ENCODE peak calls at places on chromosomes 3 and 15, in eight cellular contexts. One of them, this sample, is unnamed.

GRCh38 chr15:65423977-65424679 is 1.4 kb upstream of the IGDCC4 start:
- DNase-seq in kidney epithelial cell: no peak
- DNase-seq in Panc1: no peak
- DNase-seq in fibroblast of lung: peak; percentile 12
- DNase-seq in cardiac fibroblast: no peak
- DNase-seq in fibroblast of mammary gland: peak; percentile 64
- DNase-seq in hepatocyte: no peak
- DNase-seq in colonic mucosa: no peak
- DNase-seq in this sample: peak; percentile 30

GRCh38 chr3:133547432-133548041 is 25.9 kb upstream of the CDV3 start:
- DNase-seq in kidney epithelial cell: no peak
- DNase-seq in Panc1: no peak
- DNase-seq in fibroblast of lung: peak; percentile 42
- DNase-seq in cardiac fibroblast: peak; percentile 85
- DNase-seq in fibroblast of mammary gland: no peak
- DNase-seq in hepatocyte: peak; percentile 52
- DNase-seq in colonic mucosa: peak; percentile 38
- DNase-seq in this sample: peak; percentile 56

GRCh38 chr3:120382941-120383447 is 33.8 kb upstream of the LRRC58 start:
- DNase-seq in kidney epithelial cell: no peak
- DNase-seq in Panc1: no peak
- DNase-seq in fibroblast of lung: no peak
- DNase-seq in cardiac fibroblast: no peak
- DNase-seq in fibroblast of mammary gland: no peak
- DNase-seq in hepatocyte: no peak
- DNase-seq in colonic mucosa: no peak
- DNase-seq in this sample: no peak

GRCh38 chr3:121748638-121749275 is 784 bp downstream of the GOLGB1 start:
- DNase-seq in kidney epithelial cell: no peak
- DNase-seq in Panc1: no peak
- DNase-seq in fibroblast of lung: peak; percentile 41
- DNase-seq in cardiac fibroblast: peak; percentile 26
- DNase-seq in fibroblast of mammary gland: peak; percentile 64
- DNase-seq in hepatocyte: peak; percentile 83
- DNase-seq in colonic mucosa: peak; percentile 77
- DNase-seq in this sample: peak; percentile 34

GRCh38 chr3:11532865-11533490 is 110.7 kb downstream of the VGLL4 start:
- DNase-seq in kidney epithelial cell: no peak
- DNase-seq in Panc1: no peak
- DNase-seq in fibroblast of lung: peak; percentile 87
- DNase-seq in cardiac fibroblast: peak; percentile 64
- DNase-seq in fibroblast of mammary gland: peak; percentile 81
- DNase-seq in hepatocyte: no peak
- DNase-seq in colonic mucosa: no peak
- DNase-seq in this sample: peak; percentile 94

GRCh38 chr3:178597388-178597787 is 61.2 kb downstream of the KCNMB2 start:
- DNase-seq in kidney epithelial cell: no peak
- DNase-seq in Panc1: no peak
- DNase-seq in fibroblast of lung: no peak
- DNase-seq in cardiac fibroblast: no peak
- DNase-seq in fibroblast of mammary gland: no peak
- DNase-seq in hepatocyte: no peak
- DNase-seq in colonic mucosa: no peak
- DNase-seq in this sample: no peak

GRCh38 chr15:27271258-27271657 is 300.3 kb downstream of the GABRG3 start:
- DNase-seq in kidney epithelial cell: no peak
- DNase-seq in Panc1: no peak
- DNase-seq in fibroblast of lung: no peak
- DNase-seq in cardiac fibroblast: no peak
- DNase-seq in fibroblast of mammary gland: no peak
- DNase-seq in hepatocyte: no peak
- DNase-seq in colonic mucosa: no peak
- DNase-seq in this sample: no peak

GRCh38 chr3:101722394-101723173 is 1.8 kb upstream of the CEP97 start:
- DNase-seq in kidney epithelial cell: no peak
- DNase-seq in Panc1: no peak
- DNase-seq in fibroblast of lung: no peak
- DNase-seq in cardiac fibroblast: no peak
- DNase-seq in fibroblast of mammary gland: no peak
- DNase-seq in hepatocyte: no peak
- DNase-seq in colonic mucosa: no peak
- DNase-seq in this sample: no peak

GRCh38 chr3:9214185-9214584 is 35.3 kb downstream of the SRGAP3 start:
- DNase-seq in kidney epithelial cell: peak; percentile 4
- DNase-seq in Panc1: no peak
- DNase-seq in fibroblast of lung: no peak
- DNase-seq in cardiac fibroblast: no peak
- DNase-seq in fibroblast of mammary gland: no peak
- DNase-seq in hepatocyte: no peak
- DNase-seq in colonic mucosa: no peak
- DNase-seq in this sample: no peak

GRCh38 chr3:160876568-160877100 is 120.6 kb downstream of the PPM1L start:
- DNase-seq in kidney epithelial cell: no peak
- DNase-seq in Panc1: no peak
- DNase-seq in fibroblast of lung: no peak
- DNase-seq in cardiac fibroblast: no peak
- DNase-seq in fibroblast of mammary gland: no peak
- DNase-seq in hepatocyte: no peak
- DNase-seq in colonic mucosa: no peak
- DNase-seq in this sample: no peak

GRCh38 chr3:18237251-18238005 is 187.7 kb downstream of the SATB1 start:
- DNase-seq in kidney epithelial cell: peak; percentile 5
- DNase-seq in Panc1: no peak
- DNase-seq in fibroblast of lung: peak; percentile 17
- DNase-seq in cardiac fibroblast: peak; percentile 39
- DNase-seq in fibroblast of mammary gland: peak; percentile 73
- DNase-seq in hepatocyte: no peak
- DNase-seq in colonic mucosa: no peak
- DNase-seq in this sample: peak; percentile 72
- H3K4me3 ChIP-seq in kidney epithelial cell: no peak overlapping the region
- H3K4me3 ChIP-seq in Panc1: no peak overlapping the region
- H3K4me3 ChIP-seq in fibroblast of lung: no peak overlapping the region
- H3K4me3 ChIP-seq in cardiac fibroblast: no peak overlapping the region
- H3K4me3 ChIP-seq in fibroblast of mammary gland: no peak overlapping the region
- H3K4me3 ChIP-seq in hepatocyte: no peak overlapping the region
- H3K4me3 ChIP-seq in colonic mucosa: no peak overlapping the region
- H3K4me3 ChIP-seq in this sample: no peak overlapping the region

GRCh38 chr3:14127516-14128161 is 2.8 kb downstream of the TMEM43 start:
- DNase-seq in kidney epithelial cell: no peak
- DNase-seq in Panc1: no peak
- DNase-seq in fibroblast of lung: no peak
- DNase-seq in cardiac fibroblast: no peak
- DNase-seq in fibroblast of mammary gland: no peak
- DNase-seq in hepatocyte: no peak
- DNase-seq in colonic mucosa: no peak
- DNase-seq in this sample: no peak
- H3K4me3 ChIP-seq in kidney epithelial cell: no peak overlapping the region
- H3K4me3 ChIP-seq in Panc1: no peak overlapping the region
- H3K4me3 ChIP-seq in fibroblast of lung: no peak overlapping the region
- H3K4me3 ChIP-seq in cardiac fibroblast: no peak overlapping the region
- H3K4me3 ChIP-seq in fibroblast of mammary gland: no peak overlapping the region
- H3K4me3 ChIP-seq in hepatocyte: no peak overlapping the region
- H3K4me3 ChIP-seq in colonic mucosa: no peak overlapping the region
- H3K4me3 ChIP-seq in this sample: no peak overlapping the region

GRCh38 chr15:31345606-31346366 is 19.2 kb downstream of the KLF13 start:
- DNase-seq in kidney epithelial cell: no peak
- DNase-seq in Panc1: no peak
- DNase-seq in fibroblast of lung: no peak
- DNase-seq in cardiac fibroblast: no peak
- DNase-seq in fibroblast of mammary gland: no peak
- DNase-seq in hepatocyte: no peak
- DNase-seq in colonic mucosa: no peak
- DNase-seq in this sample: no peak
- H3K4me3 ChIP-seq in kidney epithelial cell: no peak overlapping the region
- H3K4me3 ChIP-seq in Panc1: no peak overlapping the region
- H3K4me3 ChIP-seq in fibroblast of lung: no peak overlapping the region
- H3K4me3 ChIP-seq in cardiac fibroblast: no peak overlapping the region
- H3K4me3 ChIP-seq in fibroblast of mammary gland: no peak overlapping the region
- H3K4me3 ChIP-seq in hepatocyte: no peak overlapping the region
- H3K4me3 ChIP-seq in colonic mucosa: peak overlapping the region; percentile 4
- H3K4me3 ChIP-seq in this sample: no peak overlapping the region

DNA sequence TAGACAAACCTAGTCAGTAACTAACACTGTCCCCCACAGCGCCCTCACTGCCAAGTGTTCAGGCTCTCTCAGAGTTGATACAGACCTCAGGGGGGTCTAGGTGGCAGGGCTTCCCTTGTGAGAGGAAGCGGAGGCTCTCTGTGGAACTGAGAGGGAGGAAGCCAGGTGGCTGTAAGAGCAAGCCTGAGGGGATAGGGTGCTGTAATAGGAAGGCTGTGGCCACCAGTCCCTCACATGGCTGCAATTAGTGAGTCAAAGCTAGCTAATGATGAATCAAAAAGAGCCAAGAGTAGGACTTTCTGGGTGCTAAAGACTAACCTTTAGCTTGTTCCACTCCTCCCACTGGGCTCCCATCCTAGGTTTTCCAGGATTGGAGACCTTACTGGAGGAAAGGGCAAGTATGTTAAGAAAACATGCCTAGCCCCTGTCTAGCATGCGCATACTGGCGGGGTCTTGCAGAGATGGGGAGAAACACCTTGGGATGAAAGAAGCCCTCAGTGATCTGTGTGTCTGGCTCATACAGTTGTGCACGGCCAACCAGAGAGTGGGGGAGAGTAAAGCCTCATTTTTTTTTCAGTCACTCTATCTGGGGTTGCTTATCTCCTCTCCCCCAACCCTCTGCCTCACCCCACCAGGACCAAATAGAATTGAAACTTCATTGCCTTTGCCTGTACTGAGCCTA is 13.3 kb upstream of the SOX2 start:
- DNase-seq in kidney epithelial cell: no peak
- DNase-seq in Panc1: no peak
- DNase-seq in fibroblast of lung: no peak
- DNase-seq in cardiac fibroblast: no peak
- DNase-seq in fibroblast of mammary gland: peak; percentile 28
- DNase-seq in hepatocyte: no peak
- DNase-seq in colonic mucosa: no peak
- DNase-seq in this sample: no peak
- H3K4me3 ChIP-seq in kidney epithelial cell: no peak overlapping the region
- H3K4me3 ChIP-seq in Panc1: no peak overlapping the region
- H3K4me3 ChIP-seq in fibroblast of lung: no peak overlapping the region
- H3K4me3 ChIP-seq in cardiac fibroblast: no peak overlapping the region
- H3K4me3 ChIP-seq in fibroblast of mammary gland: no peak overlapping the region
- H3K4me3 ChIP-seq in hepatocyte: no peak overlapping the region
- H3K4me3 ChIP-seq in colonic mucosa: no peak overlapping the region
- H3K4me3 ChIP-seq in this sample: no peak overlapping the region

GRCh38 chr3:27594096-27594690 is 110.0 kb upstream of the SLC4A7 start:
- DNase-seq in kidney epithelial cell: no peak
- DNase-seq in Panc1: no peak
- DNase-seq in fibroblast of lung: peak; percentile 39
- DNase-seq in cardiac fibroblast: peak; percentile 47
- DNase-seq in fibroblast of mammary gland: no peak
- DNase-seq in hepatocyte: no peak
- DNase-seq in colonic mucosa: no peak
- DNase-seq in this sample: peak; percentile 47
- H3K4me3 ChIP-seq in kidney epithelial cell: no peak overlapping the region
- H3K4me3 ChIP-seq in Panc1: no peak overlapping the region
- H3K4me3 ChIP-seq in fibroblast of lung: no peak overlapping the region
- H3K4me3 ChIP-seq in cardiac fibroblast: no peak overlapping the region
- H3K4me3 ChIP-seq in fibroblast of mammary gland: no peak overlapping the region
- H3K4me3 ChIP-seq in hepatocyte: no peak overlapping the region
- H3K4me3 ChIP-seq in colonic mucosa: no peak overlapping the region
- H3K4me3 ChIP-seq in this sample: no peak overlapping the region

GRCh38 chr15:82571722-82572222 is 31.5 kb upstream of the RPS17 start:
- DNase-seq in kidney epithelial cell: no peak
- DNase-seq in Panc1: no peak
- DNase-seq in fibroblast of lung: peak; percentile 81
- DNase-seq in cardiac fibroblast: peak; percentile 75
- DNase-seq in fibroblast of mammary gland: peak; percentile 82
- DNase-seq in hepatocyte: peak; percentile 75
- DNase-seq in colonic mucosa: peak; percentile 58
- DNase-seq in this sample: peak; percentile 60

GRCh38 chr15:82572986-82573385 is 32.7 kb upstream of the RPS17 start:
- DNase-seq in kidney epithelial cell: no peak
- DNase-seq in Panc1: no peak
- DNase-seq in fibroblast of lung: no peak
- DNase-seq in cardiac fibroblast: no peak
- DNase-seq in fibroblast of mammary gland: no peak
- DNase-seq in hepatocyte: no peak
- DNase-seq in colonic mucosa: no peak
- DNase-seq in this sample: no peak

GRCh38 chr15:82569834-82570233 is 29.6 kb upstream of the RPS17 start:
- DNase-seq in kidney epithelial cell: no peak
- DNase-seq in Panc1: no peak
- DNase-seq in fibroblast of lung: no peak
- DNase-seq in cardiac fibroblast: no peak
- DNase-seq in fibroblast of mammary gland: no peak
- DNase-seq in hepatocyte: no peak
- DNase-seq in colonic mucosa: no peak
- DNase-seq in this sample: no peak

GRCh38 chr15:82570721-82571519 is 30.7 kb upstream of the RPS17 start:
- DNase-seq in kidney epithelial cell: no peak
- DNase-seq in Panc1: no peak
- DNase-seq in fibroblast of lung: peak; percentile 62
- DNase-seq in cardiac fibroblast: peak; percentile 13
- DNase-seq in fibroblast of mammary gland: peak; percentile 76
- DNase-seq in hepatocyte: no peak
- DNase-seq in colonic mucosa: no peak
- DNase-seq in this sample: peak; percentile 29

DNA sequence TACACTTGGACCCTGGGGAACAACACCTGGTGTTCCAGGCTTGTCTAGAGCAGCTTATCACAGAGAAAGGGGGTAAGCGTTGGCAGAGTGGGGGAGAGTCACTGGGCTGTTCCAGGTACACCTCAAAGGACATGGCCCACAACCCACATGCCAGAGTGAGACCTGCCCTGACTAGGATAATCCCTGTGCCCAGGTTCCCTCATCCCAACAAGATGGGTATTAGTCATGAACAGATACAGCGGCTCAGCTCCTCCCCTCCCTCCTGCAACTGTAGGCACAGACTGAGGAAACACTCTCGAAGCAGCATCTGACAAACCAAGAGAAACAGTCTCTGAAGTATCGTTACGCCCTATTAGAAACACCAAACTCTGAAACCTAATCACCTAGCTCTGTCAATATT is 32.1 kb upstream of the RPS17 start:
- DNase-seq in kidney epithelial cell: no peak
- DNase-seq in Panc1: no peak
- DNase-seq in fibroblast of lung: no peak
- DNase-seq in cardiac fibroblast: no peak
- DNase-seq in fibroblast of mammary gland: peak; percentile 13
- DNase-seq in hepatocyte: no peak
- DNase-seq in colonic mucosa: no peak
- DNase-seq in this sample: no peak
- H3K4me3 ChIP-seq in kidney epithelial cell: no peak overlapping the region
- H3K4me3 ChIP-seq in Panc1: no peak overlapping the region
- H3K4me3 ChIP-seq in fibroblast of lung: no peak overlapping the region
- H3K4me3 ChIP-seq in cardiac fibroblast: no peak overlapping the region
- H3K4me3 ChIP-seq in fibroblast of mammary gland: no peak overlapping the region
- H3K4me3 ChIP-seq in hepatocyte: no peak overlapping the region
- H3K4me3 ChIP-seq in colonic mucosa: no peak overlapping the region
- H3K4me3 ChIP-seq in this sample: no peak overlapping the region

GRCh38 chr15:37111427-37111717 is 11.0 kb upstream of the MEIS2 start:
- DNase-seq in kidney epithelial cell: no peak
- DNase-seq in Panc1: no peak
- DNase-seq in fibroblast of lung: no peak
- DNase-seq in cardiac fibroblast: no peak
- DNase-seq in fibroblast of mammary gland: no peak
- DNase-seq in hepatocyte: no peak
- DNase-seq in colonic mucosa: no peak
- DNase-seq in this sample: no peak
- H3K4me3 ChIP-seq in kidney epithelial cell: no peak overlapping the region
- H3K4me3 ChIP-seq in Panc1: no peak overlapping the region
- H3K4me3 ChIP-seq in fibroblast of lung: no peak overlapping the region
- H3K4me3 ChIP-seq in cardiac fibroblast: no peak overlapping the region
- H3K4me3 ChIP-seq in fibroblast of mammary gland: peak overlapping the region; percentile 51
- H3K4me3 ChIP-seq in hepatocyte: peak overlapping the region; percentile 26
- H3K4me3 ChIP-seq in colonic mucosa: no peak overlapping the region
- H3K4me3 ChIP-seq in this sample: no peak overlapping the region

GRCh38 chr15:72183781-72184164 is 13.8 kb downstream of the GRAMD2A start:
- DNase-seq in kidney epithelial cell: no peak
- DNase-seq in Panc1: no peak
- DNase-seq in fibroblast of lung: no peak
- DNase-seq in cardiac fibroblast: no peak
- DNase-seq in fibroblast of mammary gland: no peak
- DNase-seq in hepatocyte: no peak
- DNase-seq in colonic mucosa: no peak
- DNase-seq in this sample: no peak
- H3K4me3 ChIP-seq in kidney epithelial cell: no peak overlapping the region
- H3K4me3 ChIP-seq in Panc1: peak overlapping the region; percentile 41
- H3K4me3 ChIP-seq in fibroblast of lung: no peak overlapping the region
- H3K4me3 ChIP-seq in cardiac fibroblast: no peak overlapping the region
- H3K4me3 ChIP-seq in fibroblast of mammary gland: no peak overlapping the region
- H3K4me3 ChIP-seq in hepatocyte: no peak overlapping the region
- H3K4me3 ChIP-seq in colonic mucosa: peak overlapping the region; percentile 30
- H3K4me3 ChIP-seq in this sample: no peak overlapping the region